ENCODE peak calls at places on chromosomes 12 and 14, in six cellular contexts. One of them, this sample, is unnamed.

GRCh38 chr14:35747379-35747778 is 61.7 kb downstream of the RALGAPA1 start:
- DNase-seq in activated CD4-positive, alpha-beta T cell treated with anti-CD3 and anti-CD28 coated beads, Interleukin-2, amount 50 U/mL, for 4 hours: no peak
- DNase-seq in stimulated activated CD4-positive, alpha-beta T cell treated with anti-CD3 and anti-CD28 coated beads, Interleukin-4, amount 100 ng/mL, for 1 hour: no peak
- DNase-seq in ureter: no peak
- DNase-seq in IMR-90: peak
- DNase-seq in H1: no peak
- DNase-seq in this sample: no peak

GRCh38 chr14:96205059-96205993 is 687 bp downstream of the BDKRB2 start:
- DNase-seq in stimulated activated CD4-positive, alpha-beta T cell treated with anti-CD3 and anti-CD28 coated beads, Interleukin-4, amount 100 ng/mL, for 1 hour: no peak
- DNase-seq in ureter: no peak
- DNase-seq in IMR-90: no peak
- DNase-seq in H1: no peak
- DNase-seq in activated CD4-positive, alpha-beta T cell treated with anti-CD3 and anti-CD28 coated beads, Interleukin-2, amount 50 U/mL, for 4 hours: no peak
- DNase-seq in this sample: no peak

GRCh38 chr14:45253754-45254300 is 825 bp upstream of the MIS18BP1 start:
- DNase-seq in ureter: no peak
- DNase-seq in H1: no peak
- DNase-seq in stimulated activated CD4-positive, alpha-beta T cell treated with anti-CD3 and anti-CD28 coated beads, Interleukin-4, amount 100 ng/mL, for 1 hour: peak
- DNase-seq in IMR-90: peak
- DNase-seq in activated CD4-positive, alpha-beta T cell treated with anti-CD3 and anti-CD28 coated beads, Interleukin-2, amount 50 U/mL, for 4 hours: no peak
- DNase-seq in this sample: no peak

GRCh38 chr14:58460772-58461171 is 33.3 kb downstream of the KIAA0586 start:
- DNase-seq in IMR-90: no peak
- DNase-seq in activated CD4-positive, alpha-beta T cell treated with anti-CD3 and anti-CD28 coated beads, Interleukin-2, amount 50 U/mL, for 4 hours: no peak
- DNase-seq in ureter: no peak
- DNase-seq in stimulated activated CD4-positive, alpha-beta T cell treated with anti-CD3 and anti-CD28 coated beads, Interleukin-4, amount 100 ng/mL, for 1 hour: no peak
- DNase-seq in H1: no peak
- DNase-seq in this sample: no peak

GRCh38 chr14:105248368-105249174 is at the start of gene BTBD6:
- DNase-seq in IMR-90: peak
- DNase-seq in activated CD4-positive, alpha-beta T cell treated with anti-CD3 and anti-CD28 coated beads, Interleukin-2, amount 50 U/mL, for 4 hours: peak
- DNase-seq in H1: peak
- DNase-seq in stimulated activated CD4-positive, alpha-beta T cell treated with anti-CD3 and anti-CD28 coated beads, Interleukin-4, amount 100 ng/mL, for 1 hour: peak
- DNase-seq in ureter: peak
- DNase-seq in this sample: peak

GRCh38 chr14:92513204-92513965 is at the start of gene RIN3:
- DNase-seq in ureter: peak
- DNase-seq in activated CD4-positive, alpha-beta T cell treated with anti-CD3 and anti-CD28 coated beads, Interleukin-2, amount 50 U/mL, for 4 hours: peak
- DNase-seq in H1: no peak
- DNase-seq in stimulated activated CD4-positive, alpha-beta T cell treated with anti-CD3 and anti-CD28 coated beads, Interleukin-4, amount 100 ng/mL, for 1 hour: peak
- DNase-seq in IMR-90: peak
- DNase-seq in this sample: peak

GRCh38 chr14:68981539-68981976 is 2.5 kb upstream of the ACTN1 start:
- DNase-seq in stimulated activated CD4-positive, alpha-beta T cell treated with anti-CD3 and anti-CD28 coated beads, Interleukin-4, amount 100 ng/mL, for 1 hour: no peak
- DNase-seq in activated CD4-positive, alpha-beta T cell treated with anti-CD3 and anti-CD28 coated beads, Interleukin-2, amount 50 U/mL, for 4 hours: no peak
- DNase-seq in H1: no peak
- DNase-seq in IMR-90: peak
- DNase-seq in ureter: no peak
- DNase-seq in this sample: no peak

GRCh38 chr14:61140872-61141271 is 140.3 kb downstream of the TMEM30B start:
- DNase-seq in ureter: no peak
- DNase-seq in IMR-90: peak
- DNase-seq in activated CD4-positive, alpha-beta T cell treated with anti-CD3 and anti-CD28 coated beads, Interleukin-2, amount 50 U/mL, for 4 hours: no peak
- DNase-seq in H1: no peak
- DNase-seq in stimulated activated CD4-positive, alpha-beta T cell treated with anti-CD3 and anti-CD28 coated beads, Interleukin-4, amount 100 ng/mL, for 1 hour: no peak
- DNase-seq in this sample: no peak

GRCh38 chr14:26444745-26445144 is 153.1 kb downstream of the NOVA1 start:
- DNase-seq in stimulated activated CD4-positive, alpha-beta T cell treated with anti-CD3 and anti-CD28 coated beads, Interleukin-4, amount 100 ng/mL, for 1 hour: no peak
- DNase-seq in activated CD4-positive, alpha-beta T cell treated with anti-CD3 and anti-CD28 coated beads, Interleukin-2, amount 50 U/mL, for 4 hours: no peak
- DNase-seq in H1: no peak
- DNase-seq in IMR-90: peak
- DNase-seq in ureter: no peak
- DNase-seq in this sample: no peak

GRCh38 chr14:94079891-94080605 is 954 bp downstream of the DDX24 start:
- DNase-seq in ureter: no peak
- DNase-seq in H1: no peak
- DNase-seq in stimulated activated CD4-positive, alpha-beta T cell treated with anti-CD3 and anti-CD28 coated beads, Interleukin-4, amount 100 ng/mL, for 1 hour: no peak
- DNase-seq in activated CD4-positive, alpha-beta T cell treated with anti-CD3 and anti-CD28 coated beads, Interleukin-2, amount 50 U/mL, for 4 hours: no peak
- DNase-seq in IMR-90: peak
- DNase-seq in this sample: no peak

GRCh38 chr12:28484157-28484556 is 293.9 kb downstream of the CCDC91 start:
- DNase-seq in ureter: no peak
- DNase-seq in activated CD4-positive, alpha-beta T cell treated with anti-CD3 and anti-CD28 coated beads, Interleukin-2, amount 50 U/mL, for 4 hours: no peak
- DNase-seq in IMR-90: no peak
- DNase-seq in H1: no peak
- DNase-seq in stimulated activated CD4-positive, alpha-beta T cell treated with anti-CD3 and anti-CD28 coated beads, Interleukin-4, amount 100 ng/mL, for 1 hour: no peak
- DNase-seq in this sample: no peak

GRCh38 chr12:26936559-26937442 is 980 bp downstream of the INTS13 start:
- DNase-seq in H1: no peak
- DNase-seq in ureter: no peak
- DNase-seq in activated CD4-positive, alpha-beta T cell treated with anti-CD3 and anti-CD28 coated beads, Interleukin-2, amount 50 U/mL, for 4 hours: no peak
- DNase-seq in IMR-90: no peak
- DNase-seq in stimulated activated CD4-positive, alpha-beta T cell treated with anti-CD3 and anti-CD28 coated beads, Interleukin-4, amount 100 ng/mL, for 1 hour: no peak
- DNase-seq in this sample: no peak

GRCh38 chr12:102026728-102027127 is 35.1 kb downstream of the WASHC3 start:
- DNase-seq in activated CD4-positive, alpha-beta T cell treated with anti-CD3 and anti-CD28 coated beads, Interleukin-2, amount 50 U/mL, for 4 hours: no peak
- DNase-seq in ureter: no peak
- DNase-seq in IMR-90: no peak
- DNase-seq in stimulated activated CD4-positive, alpha-beta T cell treated with anti-CD3 and anti-CD28 coated beads, Interleukin-4, amount 100 ng/mL, for 1 hour: no peak
- DNase-seq in H1: no peak
- DNase-seq in this sample: no peak

GRCh38 chr14:105700622-105701288 is 174.4 kb downstream of the TMEM121 start:
- DNase-seq in activated CD4-positive, alpha-beta T cell treated with anti-CD3 and anti-CD28 coated beads, Interleukin-2, amount 50 U/mL, for 4 hours: no peak
- DNase-seq in IMR-90: no peak
- DNase-seq in ureter: no peak
- DNase-seq in H1: no peak
- DNase-seq in stimulated activated CD4-positive, alpha-beta T cell treated with anti-CD3 and anti-CD28 coated beads, Interleukin-4, amount 100 ng/mL, for 1 hour: no peak
- DNase-seq in this sample: no peak

GRCh38 chr14:22008098-22008412 is 334.4 kb upstream of the OR4E1 start:
- DNase-seq in stimulated activated CD4-positive, alpha-beta T cell treated with anti-CD3 and anti-CD28 coated beads, Interleukin-4, amount 100 ng/mL, for 1 hour: no peak
- DNase-seq in ureter: no peak
- DNase-seq in IMR-90: no peak
- DNase-seq in H1: no peak
- DNase-seq in activated CD4-positive, alpha-beta T cell treated with anti-CD3 and anti-CD28 coated beads, Interleukin-2, amount 50 U/mL, for 4 hours: no peak
- DNase-seq in this sample: no peak

GRCh38 chr14:106308839-106309389 is 782.5 kb downstream of the TMEM121 start:
- DNase-seq in ureter: no peak
- DNase-seq in activated CD4-positive, alpha-beta T cell treated with anti-CD3 and anti-CD28 coated beads, Interleukin-2, amount 50 U/mL, for 4 hours: peak
- DNase-seq in stimulated activated CD4-positive, alpha-beta T cell treated with anti-CD3 and anti-CD28 coated beads, Interleukin-4, amount 100 ng/mL, for 1 hour: peak
- DNase-seq in H1: no peak
- DNase-seq in IMR-90: no peak
- DNase-seq in this sample: peak

GRCh38 chr12:71652656-71653055 is 11.0 kb downstream of the ZFC3H1 start:
- DNase-seq in ureter: no peak
- DNase-seq in stimulated activated CD4-positive, alpha-beta T cell treated with anti-CD3 and anti-CD28 coated beads, Interleukin-4, amount 100 ng/mL, for 1 hour: no peak
- DNase-seq in H1: no peak
- DNase-seq in activated CD4-positive, alpha-beta T cell treated with anti-CD3 and anti-CD28 coated beads, Interleukin-2, amount 50 U/mL, for 4 hours: no peak
- DNase-seq in IMR-90: no peak
- DNase-seq in this sample: no peak

GRCh38 chr12:40058721-40059190 is 47.1 kb downstream of the SLC2A13 start:
- DNase-seq in stimulated activated CD4-positive, alpha-beta T cell treated with anti-CD3 and anti-CD28 coated beads, Interleukin-4, amount 100 ng/mL, for 1 hour: no peak
- DNase-seq in activated CD4-positive, alpha-beta T cell treated with anti-CD3 and anti-CD28 coated beads, Interleukin-2, amount 50 U/mL, for 4 hours: no peak
- DNase-seq in IMR-90: peak
- DNase-seq in H1: no peak
- DNase-seq in ureter: no peak
- DNase-seq in this sample: no peak

GRCh38 chr14:42190744-42191143 is 584.1 kb downstream of the LRFN5 start:
- DNase-seq in IMR-90: no peak
- DNase-seq in H1: no peak
- DNase-seq in activated CD4-positive, alpha-beta T cell treated with anti-CD3 and anti-CD28 coated beads, Interleukin-2, amount 50 U/mL, for 4 hours: no peak
- DNase-seq in stimulated activated CD4-positive, alpha-beta T cell treated with anti-CD3 and anti-CD28 coated beads, Interleukin-4, amount 100 ng/mL, for 1 hour: no peak
- DNase-seq in ureter: no peak
- DNase-seq in this sample: no peak

GRCh38 chr14:51527073-51527472 is 124.6 kb upstream of the FRMD6 start:
- DNase-seq in stimulated activated CD4-positive, alpha-beta T cell treated with anti-CD3 and anti-CD28 coated beads, Interleukin-4, amount 100 ng/mL, for 1 hour: no peak
- DNase-seq in activated CD4-positive, alpha-beta T cell treated with anti-CD3 and anti-CD28 coated beads, Interleukin-2, amount 50 U/mL, for 4 hours: no peak
- DNase-seq in H1: no peak
- DNase-seq in ureter: no peak
- DNase-seq in IMR-90: peak
- DNase-seq in this sample: no peak

GRCh38 chr12:12563529-12563928 is 866 bp upstream of the DUSP16 start:
- DNase-seq in IMR-90: peak
- DNase-seq in ureter: no peak
- DNase-seq in activated CD4-positive, alpha-beta T cell treated with anti-CD3 and anti-CD28 coated beads, Interleukin-2, amount 50 U/mL, for 4 hours: no peak
- DNase-seq in stimulated activated CD4-positive, alpha-beta T cell treated with anti-CD3 and anti-CD28 coated beads, Interleukin-4, amount 100 ng/mL, for 1 hour: no peak
- DNase-seq in H1: no peak
- DNase-seq in this sample: no peak

GRCh38 chr14:100215330-100215885 is 23.5 kb upstream of the YY1 start:
- DNase-seq in IMR-90: no peak
- DNase-seq in activated CD4-positive, alpha-beta T cell treated with anti-CD3 and anti-CD28 coated beads, Interleukin-2, amount 50 U/mL, for 4 hours: no peak
- DNase-seq in ureter: no peak
- DNase-seq in stimulated activated CD4-positive, alpha-beta T cell treated with anti-CD3 and anti-CD28 coated beads, Interleukin-4, amount 100 ng/mL, for 1 hour: no peak
- DNase-seq in H1: no peak
- DNase-seq in this sample: no peak

This sample was measured in activated effector memory CD4-positive, alpha-beta T cell treated with Interleukin-2 at 50 U/mL for 16 hours.